ENCODE peak calls at places on chromosomes 6 and 20, in five cellular contexts. Y is CD8-positive, alpha-beta T cell; U is ascending aorta; M is brain microvascular endothelial cell; K is effector memory CD4-positive, alpha-beta T cell. W is an unnamed sample.

GRCh38 chr6:27948237-27948636 is 8.8 kb upstream of the OR2B6 start:
- DNase-seq in Y (no peak), M (no peak), K (no peak), U (no peak), W (no peak)

GRCh38 chr6:53920881-53921280 is 126.1 kb downstream of the LRRC1 start:
- DNase-seq in Y (no peak), K (no peak), U (no peak), M (no peak), W (no peak)

GRCh38 chr6:3913077-3913957 is 64.1 kb downstream of the FAM50B start:
- DNase-seq in U (peak; percentile 91), K (no peak), M (peak; percentile 97), Y (no peak), W (no peak)

GRCh38 chr6:75601608-75602163 is at the start of gene SENP6:
- DNase-seq in U (peak; percentile 85), M (peak; percentile 57), K (peak; percentile 58), Y (peak; percentile 72), W (peak; percentile 91)

GRCh38 chr20:44594730-44595129 is 12.4 kb downstream of the PKIG start:
- DNase-seq in K (no peak), M (peak; percentile 83), U (no peak), Y (no peak), W (peak; percentile 36)

GRCh38 chr6:10146723-10147451 is 268.0 kb downstream of the TFAP2A start:
- DNase-seq in U (no peak), Y (no peak), M (peak; percentile 45), K (no peak), W (no peak)

GRCh38 chr20:52031574-52032303 is 159.8 kb downstream of the ZFP64 start:
- DNase-seq in K (no peak), Y (no peak), M (peak; percentile 90), U (no peak), W (no peak)

GRCh38 chr6:147131728-147132127 is 72.5 kb upstream of the STXBP5 start:
- DNase-seq in M (peak; percentile 21), K (no peak), Y (no peak), U (no peak), W (no peak)

GRCh38 chr6:54541521-54541920 is 233.3 kb downstream of the TINAG start:
- DNase-seq in U (no peak), K (no peak), Y (no peak), M (no peak), W (no peak)

GRCh38 chr6:111631930-111632460 is 26.3 kb upstream of the TRAF3IP2 start:
- DNase-seq in Y (no peak), U (no peak), K (no peak), M (no peak), W (no peak)

GRCh38 chr6:132084811-132085509 is 133.8 kb upstream of the CCN2 start:
- DNase-seq in U (no peak), M (peak; percentile 88), K (no peak), Y (no peak), W (no peak)

GRCh38 chr6:112502348-112503130 is 155.4 kb downstream of the RFPL4B start:
- DNase-seq in K (no peak), M (no peak), U (no peak), Y (no peak), W (no peak)

GRCh38 chr6:70563540-70563939 is 3.2 kb upstream of the SDHAF4 start:
- DNase-seq in M (peak; percentile 32), Y (no peak), K (no peak), U (no peak), W (no peak)

DNA sequence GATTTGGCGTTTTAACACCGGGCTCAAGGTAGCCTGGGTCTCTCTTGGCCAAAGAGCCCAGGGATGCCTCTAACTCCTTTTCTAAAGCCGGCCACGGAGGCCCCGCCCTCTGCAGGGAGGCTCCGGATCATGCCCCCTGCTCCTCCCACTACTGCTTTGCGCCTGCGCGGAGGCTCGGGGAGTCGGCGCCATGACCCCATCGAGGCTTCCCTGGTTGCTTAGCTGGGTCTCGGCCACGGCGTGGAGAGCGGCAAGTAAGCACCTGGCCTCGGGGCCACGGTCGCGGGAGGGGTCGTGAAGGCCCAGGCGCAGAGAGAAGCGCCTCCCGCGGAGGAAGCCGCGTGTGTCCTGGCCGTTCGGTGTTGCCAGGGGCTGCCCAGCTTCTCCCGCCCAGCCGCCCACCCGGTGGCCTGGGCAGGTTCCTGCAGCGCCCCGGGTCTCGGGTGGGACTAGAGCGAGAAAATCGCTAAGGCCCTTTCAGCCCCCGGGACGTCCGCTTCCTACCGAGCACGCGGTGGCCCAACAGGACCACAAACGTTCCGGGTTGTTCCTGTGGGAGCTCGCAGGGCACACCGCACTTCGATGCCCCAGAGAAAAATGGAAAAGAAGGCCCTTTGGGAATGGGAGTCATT is at the start of gene SDHAF4:
- DNase-seq in Y (peak; percentile 95), M (peak; percentile 82), U (peak; percentile 95), K (peak; percentile 87), W (peak; percentile 95)
- H3K27ac ChIP-seq in Y (peak within 1 kb of the TSS; percentile 61), M (peak within 1 kb of the TSS; percentile 75), U (peak within 1 kb of the TSS; percentile 80), K (peak within 1 kb of the TSS; percentile 76), W (peak within 1 kb of the TSS; percentile 88)

GRCh38 chr6:43247115-43247999 is 4.1 kb downstream of the TTBK1 start:
- DNase-seq in U (peak; percentile 88), M (peak; percentile 20), Y (peak; percentile 76), K (peak; percentile 52), W (peak; percentile 86)
- H3K4me3 ChIP-seq in U (peak overlapping the region; percentile 60), M (peak overlapping the region; percentile 35), Y (peak overlapping the region; percentile 71), K (peak overlapping the region; percentile 56), W (peak overlapping the region; percentile 63)

DNA sequence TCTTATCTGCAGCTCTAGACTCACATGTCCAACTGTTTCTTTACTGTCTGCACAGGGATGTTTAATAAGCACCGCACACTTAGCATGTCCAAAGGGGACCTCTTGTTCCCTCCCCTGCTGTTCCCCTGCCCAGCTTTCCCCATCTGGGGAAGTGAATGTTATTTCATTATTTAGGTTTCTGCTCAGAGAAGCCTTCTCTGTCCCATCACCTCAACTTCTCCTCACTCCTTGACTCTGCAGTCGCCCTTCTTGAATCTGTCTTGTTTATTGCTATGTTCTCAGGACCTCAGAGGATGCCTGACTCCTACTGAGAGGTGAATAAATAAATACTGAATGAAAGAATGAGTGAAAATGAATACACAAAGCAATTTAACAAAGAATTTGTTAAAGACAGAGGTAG is 121.0 kb downstream of the SASH1 start:
- DNase-seq in U (no peak), M (no peak), K (no peak), Y (no peak), W (no peak)
- H3K27ac ChIP-seq in U (peak overlapping the region; percentile 4), M (no peak overlapping the region), K (no peak overlapping the region), Y (no peak overlapping the region), W (no peak overlapping the region)

GRCh38 chr20:63830821-63831593 is at the start of gene ZBTB46:
- DNase-seq in Y (no peak), U (no peak), K (no peak), M (no peak), W (peak; percentile 73)
- H3K4me3 ChIP-seq in Y (no peak within 1 kb of the TSS), U (peak within 1 kb of the TSS; percentile 82), K (peak within 1 kb of the TSS; percentile 33), M (peak within 1 kb of the TSS; percentile 60), W (peak within 1 kb of the TSS; percentile 69)

DNA sequence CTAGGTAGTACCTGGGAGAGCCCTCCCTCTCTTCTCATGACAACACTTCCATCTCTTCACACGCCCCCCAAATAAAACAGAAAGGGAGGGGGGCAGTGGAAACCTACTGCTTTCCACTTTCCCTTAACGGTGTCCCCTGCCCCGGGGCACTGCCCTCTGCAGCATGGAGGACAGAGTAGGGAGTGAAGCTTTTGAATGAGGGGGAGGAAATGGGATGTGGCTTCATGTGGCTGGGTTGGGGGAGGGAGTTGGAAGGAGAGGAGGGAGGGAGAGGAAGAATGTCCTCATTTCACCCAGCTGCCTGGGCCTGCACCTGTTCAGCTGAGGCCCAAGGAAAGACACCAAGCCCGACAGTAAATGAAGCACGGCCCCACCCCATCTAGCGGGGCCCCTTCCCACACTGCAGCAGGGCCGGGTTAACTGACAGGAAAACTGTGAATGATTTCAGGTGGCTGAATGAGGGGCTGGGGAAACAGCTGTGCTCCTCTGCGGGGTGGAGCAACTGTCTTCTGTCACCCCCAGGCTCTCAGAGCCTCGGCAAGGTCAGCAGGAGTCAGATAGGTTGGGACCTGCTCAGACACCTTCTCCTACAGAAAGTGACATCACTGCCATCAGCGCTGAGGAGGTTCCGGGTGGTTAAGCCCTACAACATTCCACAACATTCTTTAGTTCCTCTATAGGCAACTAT is 40.0 kb upstream of the TAF8 start:
- DNase-seq in M (no peak), K (no peak), U (no peak), Y (no peak), W (no peak)
- H3K27ac ChIP-seq in M (no peak overlapping the region), K (peak overlapping the region; percentile 50), U (no peak overlapping the region), Y (peak overlapping the region; percentile 24), W (no peak overlapping the region)

GRCh38 chr20:675453-676314 is at the start of gene SCRT2:
- DNase-seq in Y (peak; percentile 70), U (peak; percentile 83), K (no peak), M (peak; percentile 38), W (peak; percentile 91)
- H3K4me3 ChIP-seq in Y (peak within 1 kb of the TSS; percentile 15), U (peak within 1 kb of the TSS; percentile 21), K (no peak within 1 kb of the TSS), M (no peak within 1 kb of the TSS), W (peak within 1 kb of the TSS; percentile 41)

DNA sequence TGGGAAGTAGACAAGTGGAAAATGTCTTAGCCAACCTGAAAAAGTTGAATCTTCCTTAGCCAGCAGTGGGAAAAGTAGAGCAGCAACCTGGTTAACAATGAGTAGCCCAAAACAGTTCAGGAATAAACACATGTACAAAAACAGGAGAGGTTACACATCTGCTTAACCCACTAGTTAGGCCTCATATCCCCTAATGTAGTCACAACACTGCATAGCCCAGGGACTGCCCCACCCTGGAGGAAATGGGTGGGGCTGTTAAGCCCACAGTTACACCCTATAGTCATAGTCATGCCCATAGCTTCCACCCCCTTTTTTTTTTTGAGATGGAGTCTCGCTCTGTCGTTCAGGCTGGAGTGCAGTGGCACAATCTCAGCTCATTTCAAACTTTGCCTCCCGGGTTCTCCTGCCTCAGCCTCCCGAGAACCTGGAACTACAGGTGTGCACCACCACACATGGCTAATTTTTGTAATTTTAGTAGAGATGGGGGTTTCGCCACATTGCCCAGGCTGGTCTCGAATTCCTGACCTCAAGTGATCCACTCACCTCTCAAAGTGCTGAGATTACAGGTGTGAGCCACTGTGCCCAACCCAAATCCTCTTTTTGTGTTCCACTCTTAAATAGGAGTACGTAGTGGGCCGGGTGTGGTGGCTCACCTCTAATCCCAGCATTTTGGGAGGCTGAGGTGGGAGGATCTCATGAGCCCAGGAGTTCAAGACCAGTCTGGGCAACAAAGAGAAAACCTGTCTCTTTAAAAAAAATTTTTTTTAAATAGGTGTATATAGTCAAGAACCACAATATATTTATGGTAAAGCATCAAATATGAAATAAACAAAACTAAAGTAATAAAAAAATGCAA is 24.5 kb downstream of the ILRUN start:
- DNase-seq in M (no peak), K (peak; percentile 60), Y (peak; percentile 67), U (no peak), W (no peak)
- H3K27ac ChIP-seq in M (no peak overlapping the region), K (peak overlapping the region; percentile 84), Y (peak overlapping the region; percentile 25), U (peak overlapping the region; percentile 61), W (peak overlapping the region; percentile 7)